ENCODE peak calls at places on chromosomes 3 and 15, in ten cellular contexts. J, E, R, D, B, H, L, Z, W and X are unnamed samples.

GRCh38 chr15:87623832-87624231 is 632.7 kb downstream of the NTRK3 start:
- DNase-seq in D (peak), R (no peak), B (no peak), L (no peak), H (no peak), J (peak), Z (no peak), W (no peak), E (no peak), X (no peak)

GRCh38 chr3:194750409-194750808 is 64.7 kb downstream of the FAM43A start:
- DNase-seq in Z (no peak), B (no peak), E (no peak), D (no peak), W (no peak), J (no peak), H (no peak), R (no peak), L (no peak), X (no peak)

GRCh38 chr15:36029606-36030005 is 483.6 kb upstream of the DPH6 start:
- DNase-seq in H (no peak), E (no peak), R (no peak), L (no peak), Z (no peak), D (no peak), J (no peak), W (no peak), B (no peak), X (no peak)

GRCh38 chr3:104886220-104886995 is 480.3 kb upstream of the ALCAM start:
- DNase-seq in Z (no peak), R (no peak), H (no peak), D (peak), L (no peak), W (no peak), J (no peak), B (no peak), E (peak), X (no peak)

GRCh38 chr15:90217671-90218394 is 15.9 kb downstream of the CIB1 start:
- DNase-seq in E (no peak), R (no peak), L (no peak), H (no peak), D (no peak), J (no peak), B (no peak), Z (no peak), W (no peak), X (no peak)

GRCh38 chr3:52123106-52123708 is 31.0 kb downstream of the POC1A start:
- DNase-seq in D (peak), B (peak), E (peak), L (peak), W (peak), R (peak), J (peak), H (peak), Z (peak), X (peak)

GRCh38 chr15:42140383-42141070 is 15.9 kb downstream of the PLA2G4F start:
- DNase-seq in B (peak), W (no peak), D (no peak), H (no peak), J (no peak), L (no peak), Z (no peak), R (no peak), E (no peak), X (no peak)

GRCh38 chr15:95793226-95793625 is 537.3 kb upstream of the NR2F2 start:
- DNase-seq in D (no peak), Z (no peak), L (no peak), J (no peak), W (no peak), E (no peak), H (no peak), B (no peak), R (no peak), X (no peak)

GRCh38 chr3:171347017-171347979 is 112.9 kb downstream of the TNIK start:
- DNase-seq in H (no peak), R (no peak), Z (no peak), D (no peak), W (no peak), L (no peak), B (no peak), J (peak), E (peak), X (peak)

DNA sequence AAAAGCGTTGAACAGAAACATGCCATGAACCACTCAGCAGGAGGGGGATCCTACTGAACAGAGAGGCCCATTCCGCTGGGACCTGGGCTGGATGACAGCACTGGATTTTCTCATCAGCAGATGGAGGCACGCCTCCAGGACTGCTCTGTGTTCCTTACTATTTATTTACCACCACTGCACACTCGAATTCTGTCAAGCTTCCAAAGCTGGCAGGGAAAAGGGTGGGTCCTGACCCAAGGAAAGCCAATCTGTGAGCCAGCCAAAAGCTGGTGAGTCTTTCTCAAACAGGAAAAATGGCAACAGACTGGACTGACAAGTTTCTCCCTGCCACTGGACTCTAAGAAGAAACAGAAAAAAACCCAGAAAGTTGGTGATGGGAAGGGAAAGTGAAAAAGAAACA is 37.8 kb downstream of the CD47 start:
- DNase-seq in J (no peak), H (no peak), B (peak), R (peak), E (peak), W (no peak), D (peak), L (peak), Z (no peak), X (no peak)
- TF ChIP-seq CTCF in J (no peak), H (no peak), B (no peak), R (no peak), E (no peak), W (no peak), D (no peak), L (no peak), Z (no peak), X (no peak)

GRCh38 chr3:38297947-38298711 is 16.0 kb downstream of the SLC22A14 start:
- DNase-seq in H (no peak), D (peak), R (no peak), W (no peak), Z (no peak), E (no peak), L (no peak), J (peak), B (no peak), X (no peak)
- TF ChIP-seq CTCF in H (peak), D (peak), R (peak), W (peak), Z (no peak), E (no peak), L (no peak), J (peak), B (no peak), X (peak)

GRCh38 chr3:30890907-30891306 is 3.6 kb downstream of the GADL1 start:
- DNase-seq in D (no peak), E (no peak), R (no peak), Z (no peak), W (no peak), L (no peak), B (no peak), J (no peak), H (no peak), X (no peak)

GRCh38 chr3:30895329-30895728 is 868 bp upstream of the GADL1 start:
- DNase-seq in H (no peak), L (no peak), R (no peak), Z (no peak), B (no peak), E (no peak), D (no peak), J (no peak), W (no peak), X (no peak)

GRCh38 chr3:30893678-30894325 is 659 bp downstream of the GADL1 start:
- DNase-seq in E (no peak), Z (no peak), W (no peak), J (no peak), R (no peak), D (peak), B (no peak), L (no peak), H (no peak), X (no peak)

DNA sequence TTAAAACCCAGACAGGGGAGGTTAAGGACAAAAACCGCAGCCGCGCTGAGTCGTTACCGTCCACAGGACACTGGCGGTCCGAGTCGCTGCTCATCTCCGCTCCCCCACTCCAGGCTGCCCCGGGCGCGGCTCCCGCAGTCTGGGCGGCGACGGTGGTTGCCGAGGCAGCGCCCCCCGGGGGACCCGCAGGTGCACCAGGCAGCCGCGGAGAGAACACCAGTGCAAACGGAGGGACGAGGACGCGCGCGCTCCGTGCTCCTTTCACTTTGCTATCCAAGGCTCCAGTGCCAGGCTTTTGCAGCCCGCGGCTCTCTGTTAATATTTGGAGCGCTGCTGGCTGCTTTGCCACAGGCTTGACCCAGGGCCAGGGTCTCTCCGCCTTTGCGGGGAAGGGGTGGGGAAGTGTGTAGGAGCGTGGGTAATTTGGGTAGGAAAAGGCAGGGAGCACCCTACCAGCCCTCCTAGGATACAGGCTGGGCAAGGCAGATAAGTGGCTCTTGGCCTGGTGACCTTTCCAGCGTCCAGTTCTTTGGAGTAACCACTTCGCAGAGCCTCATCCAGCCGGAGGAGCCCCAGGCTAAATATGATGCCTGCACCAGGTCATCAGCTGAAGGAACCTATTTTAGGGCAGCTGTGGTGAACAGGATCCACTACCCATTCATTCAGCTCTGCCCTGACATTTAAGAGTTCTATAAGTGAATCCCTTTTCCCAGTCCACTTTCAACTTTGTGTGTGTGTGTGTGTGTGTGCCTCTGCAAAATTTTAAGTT is at the start of gene GADL1:
- DNase-seq in W (peak), R (peak), H (no peak), Z (peak), E (peak), D (peak), L (peak), J (peak), B (no peak), X (peak)
- TF ChIP-seq CTCF in W (peak), R (no peak), H (no peak), Z (no peak), E (no peak), D (no peak), L (no peak), J (no peak), B (no peak), X (no peak)

DNA sequence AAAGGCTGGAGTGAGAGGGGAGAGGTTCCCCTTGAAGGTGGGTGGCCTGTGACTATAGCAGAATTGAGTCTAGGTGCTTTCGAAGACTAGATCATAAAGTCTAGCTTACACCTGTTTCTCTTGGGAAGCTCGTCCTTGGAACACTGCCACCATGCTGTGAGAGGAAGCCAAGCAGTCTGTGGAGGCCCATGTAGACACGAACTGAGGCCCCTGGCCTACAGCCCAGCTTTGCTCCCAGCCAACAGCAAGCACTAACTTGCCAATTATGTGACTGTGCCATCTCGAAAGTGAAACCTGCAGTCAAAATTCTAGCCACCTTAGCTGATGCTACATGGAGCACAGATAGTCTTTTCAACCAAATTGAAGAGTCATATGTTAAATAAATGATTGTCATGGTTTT is 190.5 kb upstream of the NECTIN3 start:
- DNase-seq in H (peak), B (no peak), L (peak), D (peak), Z (peak), W (no peak), J (peak), R (peak), E (peak), X (peak)
- TF ChIP-seq CTCF in H (no peak), B (no peak), L (peak), D (peak), Z (no peak), W (peak), J (peak), R (no peak), E (no peak), X (no peak)

GRCh38 chr3:36600413-36600812 is 163.9 kb downstream of the DCLK3 start:
- DNase-seq in E (no peak), B (no peak), W (no peak), Z (no peak), R (no peak), D (peak), L (no peak), J (no peak), H (no peak), X (no peak)

GRCh38 chr3:36606871-36607765 is 157.2 kb downstream of the DCLK3 start:
- DNase-seq in H (no peak), R (no peak), D (no peak), E (no peak), L (no peak), B (no peak), J (no peak), Z (no peak), W (no peak), X (no peak)

DNA sequence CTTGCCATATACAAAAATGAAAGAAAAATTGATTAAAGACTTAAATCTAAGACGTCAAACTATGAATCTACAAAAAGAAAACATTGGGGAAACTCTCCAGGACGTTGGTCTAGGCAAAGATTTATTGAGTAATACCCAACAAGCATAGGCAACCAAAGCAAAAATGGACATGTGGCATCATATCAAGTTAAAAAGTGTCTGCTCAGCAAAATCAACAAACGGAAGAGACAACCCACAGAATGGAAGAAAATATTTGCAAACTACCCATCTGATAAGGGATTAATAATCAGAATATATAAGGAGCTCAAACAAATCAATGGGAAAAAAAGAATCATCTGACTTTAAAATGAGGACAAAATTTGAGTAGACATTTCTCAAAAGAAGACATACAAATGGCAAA is 160.9 kb downstream of the DCLK3 start:
- DNase-seq in H (no peak), B (no peak), J (no peak), R (no peak), Z (no peak), D (no peak), W (no peak), E (no peak), L (no peak), X (no peak)
- TF ChIP-seq CTCF in H (no peak), B (no peak), J (no peak), R (no peak), Z (no peak), D (no peak), W (no peak), E (no peak), L (no peak), X (no peak)

GRCh38 chr3:114155370-114155821 is 23.5 kb downstream of the DRD3 start:
- DNase-seq in H (peak), D (peak), L (no peak), E (peak), W (no peak), R (peak), B (no peak), Z (peak), J (peak), X (peak)
- TF ChIP-seq CTCF in H (no peak), D (peak), L (no peak), E (no peak), W (peak), R (peak), B (no peak), Z (peak), J (peak), X (peak)

GRCh38 chr3:108879915-108880314 is 57.3 kb downstream of the TRAT1 start:
- DNase-seq in W (no peak), D (peak), J (no peak), B (no peak), E (no peak), Z (no peak), H (no peak), R (no peak), L (no peak), X (no peak)
- TF ChIP-seq CTCF in W (no peak), D (peak), J (no peak), B (no peak), E (no peak), Z (no peak), H (no peak), R (no peak), L (no peak), X (no peak)

DNA sequence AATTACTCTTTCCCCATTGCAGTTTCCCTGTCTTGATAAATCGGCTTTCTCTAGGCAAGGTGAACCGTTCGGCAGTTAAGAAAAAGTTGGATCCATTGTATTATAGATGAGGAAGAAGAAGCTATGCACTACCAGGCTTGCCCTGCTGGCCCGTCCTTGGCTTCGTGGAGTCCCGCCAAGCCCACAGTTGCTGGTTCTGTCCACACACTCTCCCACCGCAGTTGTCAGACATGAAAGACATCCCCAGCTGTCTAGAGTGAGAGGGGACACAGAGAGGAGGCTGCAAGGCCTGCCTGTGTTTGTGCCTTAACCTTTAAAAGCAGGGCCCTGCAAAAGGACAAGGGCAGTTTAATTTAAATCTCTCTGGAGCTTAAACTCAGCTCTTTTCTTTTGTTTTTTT is 47.2 kb upstream of the PLCL2 start:
- DNase-seq in H (no peak), R (no peak), L (no peak), B (no peak), J (no peak), Z (peak), D (no peak), E (peak), W (no peak), X (no peak)
- TF ChIP-seq CTCF in H (no peak), R (no peak), L (no peak), B (no peak), J (no peak), Z (peak), D (no peak), E (no peak), W (no peak), X (no peak)